ENCODE peak calls at places on chromosome 3, in six cellular contexts. Z is GM19239, D is T follicular helper cell, C is ELF-1, P is Caki2, W is head of caudate nucleus. M is an unnamed sample.

GRCh38 chr3:56364665-56365064 is 103.6 kb downstream of the ERC2 start:
- DNase-seq in Z (no peak), D (no peak), C (no peak), P (no peak), W (no peak), M (no peak)

GRCh38 chr3:161212892-161213291 is 8.2 kb upstream of the NMD3 start:
- DNase-seq in Z (no peak), D (no peak), C (no peak), P (no peak), W (no peak), M (peak; percentile 23)

GRCh38 chr3:30549600-30549999 is 56.8 kb upstream of the TGFBR2 start:
- DNase-seq in Z (no peak), D (no peak), C (peak; percentile 11), P (no peak), W (no peak), M (no peak)

GRCh38 chr3:25429960-25430941 is 2.2 kb downstream of the RARB start:
- DNase-seq in Z (no peak), D (no peak), C (no peak), P (peak; percentile 43), W (no peak), M (no peak)

GRCh38 chr3:73401616-73402265 is 223.0 kb downstream of the PDZRN3 start:
- DNase-seq in Z (no peak), D (no peak), C (peak; percentile 55), P (no peak), W (no peak), M (no peak)

GRCh38 chr3:123282461-123282860 is 80.7 kb downstream of the SEC22A start:
- DNase-seq in Z (no peak), D (no peak), C (no peak), P (no peak), W (no peak), M (no peak)

GRCh38 chr3:51999861-52000260 is 4.2 kb upstream of the RPL29 start:
- DNase-seq in Z (no peak), D (no peak), C (no peak), P (no peak), W (no peak), M (no peak)

GRCh38 chr3:45272828-45273470 is 46.9 kb upstream of the TMEM158 start:
- DNase-seq in Z (no peak), D (no peak), C (no peak), P (no peak), W (no peak), M (no peak)

GRCh38 chr3:188863999-188864406 is 307.8 kb upstream of the TPRG1 start:
- DNase-seq in Z (no peak), D (no peak), C (no peak), P (no peak), W (no peak), M (no peak)

GRCh38 chr3:172869356-172869755 is 118.8 kb downstream of the ECT2 start:
- DNase-seq in Z (no peak), D (no peak), C (no peak), P (no peak), W (no peak), M (no peak)

GRCh38 chr3:168248383-168249047 is 152.8 kb upstream of the GOLIM4 start:
- DNase-seq in Z (no peak), D (no peak), C (peak; percentile 63), P (peak; percentile 60), W (peak; percentile 28), M (peak; percentile 18)

M was measured in Ammon's horn.